ENCODE peak calls at places on chromosomes 13 and 19, in six cellular contexts. One of them, this sample, is unnamed.

GRCh38 chr13:77595166-77595810 is 59.8 kb downstream of the SCEL start:
- DNase-seq in right lobe of liver: no peak
- DNase-seq in MM.1S: no peak
- DNase-seq in dorsolateral prefrontal cortex: no peak
- DNase-seq in CD8-positive, alpha-beta T cell: no peak
- DNase-seq in GM06990: no peak
- DNase-seq in this sample: no peak

GRCh38 chr19:12126707-12127106 is 13.4 kb downstream of the ZNF20 start:
- DNase-seq in GM06990: no peak
- DNase-seq in right lobe of liver: no peak
- DNase-seq in MM.1S: peak
- DNase-seq in dorsolateral prefrontal cortex: no peak
- DNase-seq in CD8-positive, alpha-beta T cell: no peak
- DNase-seq in this sample: no peak

GRCh38 chr13:106533101-106533939 is 2.1 kb downstream of the EFNB2 start:
- DNase-seq in dorsolateral prefrontal cortex: peak
- DNase-seq in CD8-positive, alpha-beta T cell: no peak
- DNase-seq in MM.1S: peak
- DNase-seq in right lobe of liver: peak
- DNase-seq in GM06990: peak
- DNase-seq in this sample: no peak

GRCh38 chr19:7673995-7674667 is 2.8 kb upstream of the MCEMP1 start:
- DNase-seq in MM.1S: peak
- DNase-seq in right lobe of liver: peak
- DNase-seq in dorsolateral prefrontal cortex: peak
- DNase-seq in GM06990: peak
- DNase-seq in CD8-positive, alpha-beta T cell: no peak
- DNase-seq in this sample: peak

GRCh38 chr13:98204546-98204945 is 27.5 kb upstream of the RNF113B start:
- DNase-seq in MM.1S: no peak
- DNase-seq in dorsolateral prefrontal cortex: no peak
- DNase-seq in CD8-positive, alpha-beta T cell: no peak
- DNase-seq in GM06990: no peak
- DNase-seq in right lobe of liver: no peak
- DNase-seq in this sample: no peak

GRCh38 chr13:100314132-100314910 is 225.4 kb downstream of the PCCA start:
- DNase-seq in right lobe of liver: no peak
- DNase-seq in GM06990: no peak
- DNase-seq in CD8-positive, alpha-beta T cell: no peak
- DNase-seq in MM.1S: no peak
- DNase-seq in dorsolateral prefrontal cortex: no peak
- DNase-seq in this sample: no peak

GRCh38 chr19:8459520-8460260 is 14.9 kb downstream of the HNRNPM start:
- DNase-seq in CD8-positive, alpha-beta T cell: no peak
- DNase-seq in right lobe of liver: no peak
- DNase-seq in GM06990: no peak
- DNase-seq in dorsolateral prefrontal cortex: no peak
- DNase-seq in MM.1S: no peak
- DNase-seq in this sample: no peak

GRCh38 chr19:41711376-41712261 is 3.2 kb downstream of the CEACAM5 start:
- DNase-seq in right lobe of liver: no peak
- DNase-seq in dorsolateral prefrontal cortex: no peak
- DNase-seq in MM.1S: no peak
- DNase-seq in GM06990: no peak
- DNase-seq in CD8-positive, alpha-beta T cell: no peak
- DNase-seq in this sample: no peak

GRCh38 chr13:27997904-27998522 is 9.5 kb upstream of the URAD start:
- DNase-seq in dorsolateral prefrontal cortex: no peak
- DNase-seq in MM.1S: peak
- DNase-seq in right lobe of liver: no peak
- DNase-seq in GM06990: no peak
- DNase-seq in CD8-positive, alpha-beta T cell: no peak
- DNase-seq in this sample: peak

GRCh38 chr13:49587311-49587847 is 2.0 kb upstream of the RCBTB1 start:
- DNase-seq in right lobe of liver: no peak
- DNase-seq in dorsolateral prefrontal cortex: no peak
- DNase-seq in CD8-positive, alpha-beta T cell: no peak
- DNase-seq in GM06990: no peak
- DNase-seq in MM.1S: no peak
- DNase-seq in this sample: no peak

GRCh38 chr13:49936943-49937273 is 768 bp upstream of the SPRYD7 start:
- DNase-seq in right lobe of liver: no peak
- DNase-seq in CD8-positive, alpha-beta T cell: no peak
- DNase-seq in GM06990: no peak
- DNase-seq in MM.1S: no peak
- DNase-seq in dorsolateral prefrontal cortex: no peak
- DNase-seq in this sample: no peak

GRCh38 chr13:75402787-75403186 is 79.2 kb downstream of the TBC1D4 start:
- DNase-seq in right lobe of liver: no peak
- DNase-seq in CD8-positive, alpha-beta T cell: no peak
- DNase-seq in MM.1S: no peak
- DNase-seq in dorsolateral prefrontal cortex: no peak
- DNase-seq in GM06990: no peak
- DNase-seq in this sample: no peak

GRCh38 chr13:68261105-68261504 is 1031.0 kb upstream of the PCDH9 start:
- DNase-seq in GM06990: no peak
- DNase-seq in MM.1S: no peak
- DNase-seq in dorsolateral prefrontal cortex: no peak
- DNase-seq in right lobe of liver: no peak
- DNase-seq in CD8-positive, alpha-beta T cell: no peak
- DNase-seq in this sample: no peak

GRCh38 chr19:19659646-19660245 is 3.7 kb downstream of the ATP13A1 start:
- DNase-seq in right lobe of liver: no peak
- DNase-seq in CD8-positive, alpha-beta T cell: no peak
- DNase-seq in MM.1S: no peak
- DNase-seq in GM06990: no peak
- DNase-seq in dorsolateral prefrontal cortex: no peak
- DNase-seq in this sample: no peak

GRCh38 chr19:34218818-34219164 is 35.6 kb upstream of the GARRE1 start:
- DNase-seq in GM06990: no peak
- DNase-seq in MM.1S: no peak
- DNase-seq in dorsolateral prefrontal cortex: no peak
- DNase-seq in CD8-positive, alpha-beta T cell: no peak
- DNase-seq in right lobe of liver: no peak
- DNase-seq in this sample: no peak

GRCh38 chr13:72745260-72745659 is 17.5 kb downstream of the BORA start:
- DNase-seq in CD8-positive, alpha-beta T cell: no peak
- DNase-seq in MM.1S: no peak
- DNase-seq in dorsolateral prefrontal cortex: no peak
- DNase-seq in right lobe of liver: no peak
- DNase-seq in GM06990: no peak
- DNase-seq in this sample: no peak

GRCh38 chr19:32201661-32202060 is 143.7 kb upstream of the ZNF507 start:
- DNase-seq in CD8-positive, alpha-beta T cell: no peak
- DNase-seq in right lobe of liver: no peak
- DNase-seq in GM06990: no peak
- DNase-seq in dorsolateral prefrontal cortex: no peak
- DNase-seq in MM.1S: no peak
- DNase-seq in this sample: no peak

GRCh38 chr19:13974073-13974472 is 21.8 kb downstream of the DCAF15 start:
- DNase-seq in CD8-positive, alpha-beta T cell: peak
- DNase-seq in GM06990: no peak
- DNase-seq in dorsolateral prefrontal cortex: no peak
- DNase-seq in right lobe of liver: no peak
- DNase-seq in MM.1S: no peak
- DNase-seq in this sample: no peak

GRCh38 chr13:78993792-78994191 is 334.8 kb upstream of the OBI1 start:
- DNase-seq in CD8-positive, alpha-beta T cell: no peak
- DNase-seq in GM06990: peak
- DNase-seq in right lobe of liver: no peak
- DNase-seq in dorsolateral prefrontal cortex: no peak
- DNase-seq in MM.1S: no peak
- DNase-seq in this sample: no peak

GRCh38 chr13:48144413-48145035 is 49.6 kb upstream of the MED4 start:
- DNase-seq in GM06990: no peak
- DNase-seq in right lobe of liver: no peak
- DNase-seq in MM.1S: no peak
- DNase-seq in dorsolateral prefrontal cortex: no peak
- DNase-seq in CD8-positive, alpha-beta T cell: no peak
- DNase-seq in this sample: no peak

GRCh38 chr19:39135701-39136100 is 10.1 kb downstream of the PAK4 start:
- DNase-seq in MM.1S: no peak
- DNase-seq in right lobe of liver: no peak
- DNase-seq in GM06990: no peak
- DNase-seq in CD8-positive, alpha-beta T cell: no peak
- DNase-seq in dorsolateral prefrontal cortex: no peak
- DNase-seq in this sample: no peak

GRCh38 chr13:22311734-22312404 is 641.0 kb downstream of the FGF9 start:
- DNase-seq in dorsolateral prefrontal cortex: peak
- DNase-seq in GM06990: no peak
- DNase-seq in right lobe of liver: no peak
- DNase-seq in CD8-positive, alpha-beta T cell: no peak
- DNase-seq in MM.1S: no peak
- DNase-seq in this sample: no peak

GRCh38 chr13:30638301-30638700 is 20.6 kb downstream of the USPL1 start:
- DNase-seq in dorsolateral prefrontal cortex: no peak
- DNase-seq in CD8-positive, alpha-beta T cell: no peak
- DNase-seq in right lobe of liver: no peak
- DNase-seq in MM.1S: no peak
- DNase-seq in GM06990: no peak
- DNase-seq in this sample: no peak

GRCh38 chr13:96662036-96662435 is 332.2 kb downstream of the OXGR1 start:
- DNase-seq in dorsolateral prefrontal cortex: no peak
- DNase-seq in GM06990: no peak
- DNase-seq in right lobe of liver: no peak
- DNase-seq in MM.1S: no peak
- DNase-seq in CD8-positive, alpha-beta T cell: no peak
- DNase-seq in this sample: no peak

GRCh38 chr19:43738780-43739211 is 16.0 kb downstream of the SMG9 start:
- DNase-seq in right lobe of liver: no peak
- DNase-seq in MM.1S: no peak
- DNase-seq in dorsolateral prefrontal cortex: no peak
- DNase-seq in CD8-positive, alpha-beta T cell: no peak
- DNase-seq in GM06990: no peak
- DNase-seq in this sample: no peak

DNA sequence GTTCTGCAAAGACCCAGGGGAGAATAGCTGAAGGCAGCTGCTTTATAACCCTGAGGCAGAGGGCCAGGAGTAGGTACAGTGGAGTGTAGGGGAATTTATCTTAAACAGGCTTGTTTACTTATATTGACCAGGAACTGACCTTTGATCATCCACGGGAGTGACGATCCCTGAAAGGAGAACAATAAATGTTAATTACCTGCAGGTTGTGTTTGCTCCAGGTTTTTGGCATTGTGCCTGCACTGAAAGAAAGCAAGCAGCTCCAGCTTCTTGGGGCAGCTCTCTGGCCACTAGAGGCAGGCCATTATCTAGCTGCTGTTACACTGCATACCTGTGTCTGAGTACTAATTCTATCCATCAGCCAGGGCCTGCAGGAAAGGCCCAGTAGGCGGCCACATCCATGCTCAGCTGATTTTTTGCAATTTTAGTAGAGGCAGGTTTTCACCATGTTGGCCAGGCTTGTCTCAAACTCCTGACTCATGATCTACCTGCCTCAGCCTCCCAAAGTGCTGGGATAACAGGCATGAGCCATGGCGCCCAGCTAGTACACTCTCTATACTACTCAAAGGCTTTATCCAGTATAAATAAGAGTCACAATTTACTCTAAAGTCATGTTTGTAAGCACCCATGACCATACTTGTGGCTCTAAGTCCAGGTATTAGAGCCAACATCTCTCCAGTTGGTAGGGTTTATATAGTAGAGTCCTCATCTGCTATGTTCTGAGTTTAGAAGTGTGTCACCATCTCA is 8.5 kb upstream of the ZNF91 start:
- DNase-seq in right lobe of liver: no peak
- DNase-seq in CD8-positive, alpha-beta T cell: no peak
- DNase-seq in GM06990: no peak
- DNase-seq in dorsolateral prefrontal cortex: no peak
- DNase-seq in MM.1S: no peak
- DNase-seq in this sample: no peak
- TF ChIP-seq CTCF in right lobe of liver: no peak
- TF ChIP-seq CTCF in CD8-positive, alpha-beta T cell: no peak
- TF ChIP-seq CTCF in GM06990: no peak
- TF ChIP-seq CTCF in dorsolateral prefrontal cortex: no peak
- TF ChIP-seq CTCF in MM.1S: no peak
- TF ChIP-seq CTCF in this sample: no peak

GRCh38 chr19:17687857-17688784 is at the start of gene UNC13A:
- DNase-seq in CD8-positive, alpha-beta T cell: peak
- DNase-seq in dorsolateral prefrontal cortex: peak
- DNase-seq in GM06990: peak
- DNase-seq in MM.1S: peak
- DNase-seq in right lobe of liver: no peak
- DNase-seq in this sample: no peak
- H3K4me3 ChIP-seq in CD8-positive, alpha-beta T cell: no peak
- H3K4me3 ChIP-seq in dorsolateral prefrontal cortex: peak
- H3K4me3 ChIP-seq in GM06990: no peak
- H3K4me3 ChIP-seq in MM.1S: no peak
- H3K4me3 ChIP-seq in right lobe of liver: no peak
- H3K4me3 ChIP-seq in this sample: no peak

DNA sequence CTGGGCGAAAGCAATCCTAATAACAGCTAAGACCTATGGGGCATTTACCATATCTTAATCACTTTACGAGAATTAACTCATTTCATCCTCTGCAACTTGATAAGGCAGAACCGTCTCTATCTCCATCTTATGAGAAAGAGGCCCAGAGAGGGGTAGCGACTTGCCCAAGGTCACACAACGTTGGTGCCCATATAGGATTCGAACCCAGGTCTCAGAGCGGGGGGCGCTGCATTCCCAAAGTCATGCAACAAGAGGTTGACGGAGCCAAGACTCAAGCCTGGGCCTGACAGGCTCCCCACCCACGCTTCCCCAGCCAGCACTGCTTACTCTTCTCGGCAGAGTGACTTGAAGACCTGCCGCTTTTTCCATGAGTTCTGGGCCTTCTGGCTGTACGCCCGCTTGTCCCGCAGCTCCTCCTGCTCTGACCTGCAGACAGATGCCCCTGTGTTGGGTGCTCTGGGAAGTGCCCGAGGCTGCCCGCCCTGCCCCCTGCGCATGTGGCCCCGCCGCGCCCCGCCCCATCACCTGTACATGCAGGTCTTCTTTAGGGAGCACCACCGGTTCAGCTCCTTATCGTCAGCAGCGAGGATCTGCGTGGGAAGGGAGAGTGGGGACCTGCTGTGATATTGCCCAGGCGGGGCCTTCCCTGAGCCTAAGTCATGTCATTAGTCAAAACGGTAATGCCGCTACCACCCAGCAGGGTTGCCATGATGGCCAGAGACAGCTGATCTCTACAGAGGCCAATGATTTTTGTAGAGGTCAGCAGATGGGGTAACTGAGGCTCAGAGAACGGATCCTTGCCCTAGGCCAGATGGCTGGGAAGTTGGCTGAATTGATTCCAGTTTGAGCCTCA is 10.8 kb downstream of the KRI1 start:
- DNase-seq in right lobe of liver: no peak
- DNase-seq in CD8-positive, alpha-beta T cell: no peak
- DNase-seq in MM.1S: no peak
- DNase-seq in dorsolateral prefrontal cortex: no peak
- DNase-seq in GM06990: no peak
- DNase-seq in this sample: no peak
- TF ChIP-seq CTCF in right lobe of liver: no peak
- TF ChIP-seq CTCF in CD8-positive, alpha-beta T cell: no peak
- TF ChIP-seq CTCF in MM.1S: no peak
- TF ChIP-seq CTCF in dorsolateral prefrontal cortex: no peak
- TF ChIP-seq CTCF in GM06990: no peak
- TF ChIP-seq CTCF in this sample: peak

DNA sequence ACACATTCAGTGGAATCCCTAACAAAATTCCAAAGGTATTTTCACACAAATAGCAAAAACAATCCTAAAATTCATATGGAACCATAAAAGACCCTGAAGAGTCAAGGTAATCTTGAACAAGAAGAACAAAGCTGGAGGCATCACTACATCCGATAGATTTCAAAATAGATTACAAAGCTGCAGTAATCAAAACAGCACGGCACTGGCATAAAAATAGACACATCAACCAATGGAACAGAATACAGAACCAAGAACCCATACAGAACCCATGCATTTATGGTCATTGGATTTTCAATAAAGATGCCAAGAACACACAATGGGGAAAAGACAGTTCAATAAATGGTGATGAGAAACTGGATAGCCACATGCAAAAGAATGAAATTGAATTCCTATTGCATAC is 32.5 kb downstream of the ZNF566 start:
- DNase-seq in dorsolateral prefrontal cortex: no peak
- DNase-seq in right lobe of liver: no peak
- DNase-seq in GM06990: no peak
- DNase-seq in MM.1S: no peak
- DNase-seq in CD8-positive, alpha-beta T cell: no peak
- DNase-seq in this sample: no peak
- H3K4me3 ChIP-seq in dorsolateral prefrontal cortex: no peak
- H3K4me3 ChIP-seq in right lobe of liver: no peak
- H3K4me3 ChIP-seq in GM06990: no peak
- H3K4me3 ChIP-seq in MM.1S: no peak
- H3K4me3 ChIP-seq in CD8-positive, alpha-beta T cell: no peak
- H3K4me3 ChIP-seq in this sample: no peak